ENCODE peak calls at places on chromosome 19, in seven cellular contexts. One of them, this sample, is unnamed.

GRCh38 chr19:19257836-19258588 is 15.1 kb downstream of the TM6SF2 start:
- DNase-seq in stomach: no peak
- DNase-seq in sigmoid colon: no peak
- DNase-seq in HepG2: no peak
- DNase-seq in esophagus muscularis mucosa: no peak
- DNase-seq in H1: no peak
- DNase-seq in K562: no peak
- DNase-seq in this sample: no peak

GRCh38 chr19:16737909-16738308 is 18.3 kb downstream of the NWD1 start:
- DNase-seq in stomach: no peak
- DNase-seq in sigmoid colon: no peak
- DNase-seq in HepG2: peak; percentile 10
- DNase-seq in esophagus muscularis mucosa: no peak
- DNase-seq in H1: no peak
- DNase-seq in K562: no peak
- DNase-seq in this sample: no peak

GRCh38 chr19:28468701-28469459 is 744.1 kb downstream of the UQCRFS1 start:
- DNase-seq in stomach: no peak
- DNase-seq in sigmoid colon: peak; percentile 64
- DNase-seq in HepG2: no peak
- DNase-seq in esophagus muscularis mucosa: no peak
- DNase-seq in H1: no peak
- DNase-seq in K562: no peak
- DNase-seq in this sample: no peak

GRCh38 chr19:58325623-58326022 is 1.2 kb upstream of the ZSCAN22 start:
- DNase-seq in stomach: no peak
- DNase-seq in sigmoid colon: no peak
- DNase-seq in HepG2: no peak
- DNase-seq in esophagus muscularis mucosa: no peak
- DNase-seq in H1: no peak
- DNase-seq in K562: no peak
- DNase-seq in this sample: no peak

GRCh38 chr19:29105629-29106352 is 107.2 kb downstream of the UQCRFS1 start:
- DNase-seq in stomach: no peak
- DNase-seq in sigmoid colon: no peak
- DNase-seq in HepG2: no peak
- DNase-seq in esophagus muscularis mucosa: no peak
- DNase-seq in H1: no peak
- DNase-seq in K562: no peak
- DNase-seq in this sample: no peak

GRCh38 chr19:17074628-17075034 is 621 bp downstream of the HAUS8 start:
- DNase-seq in stomach: no peak
- DNase-seq in sigmoid colon: no peak
- DNase-seq in HepG2: no peak
- DNase-seq in esophagus muscularis mucosa: no peak
- DNase-seq in H1: no peak
- DNase-seq in K562: no peak
- DNase-seq in this sample: no peak

GRCh38 chr19:31312004-31312403 is 37.2 kb downstream of the TSHZ3 start:
- DNase-seq in stomach: no peak
- DNase-seq in sigmoid colon: peak; percentile 68
- DNase-seq in HepG2: no peak
- DNase-seq in esophagus muscularis mucosa: no peak
- DNase-seq in H1: no peak
- DNase-seq in K562: no peak
- DNase-seq in this sample: no peak

GRCh38 chr19:39038098-39038497 is 5.7 kb upstream of the FBXO27 start:
- DNase-seq in stomach: peak; percentile 58
- DNase-seq in sigmoid colon: no peak
- DNase-seq in HepG2: peak; percentile 61
- DNase-seq in esophagus muscularis mucosa: no peak
- DNase-seq in H1: peak; percentile 67
- DNase-seq in K562: peak; percentile 78
- DNase-seq in this sample: no peak

GRCh38 chr19:29645911-29646310 is 19.4 kb upstream of the PLEKHF1 start:
- DNase-seq in stomach: peak; percentile 77
- DNase-seq in sigmoid colon: no peak
- DNase-seq in HepG2: peak; percentile 27
- DNase-seq in esophagus muscularis mucosa: no peak
- DNase-seq in H1: no peak
- DNase-seq in K562: no peak
- DNase-seq in this sample: no peak

GRCh38 chr19:685457-685931 is 9.3 kb downstream of the FSTL3 start:
- DNase-seq in stomach: no peak
- DNase-seq in sigmoid colon: no peak
- DNase-seq in HepG2: no peak
- DNase-seq in esophagus muscularis mucosa: no peak
- DNase-seq in H1: no peak
- DNase-seq in K562: no peak
- DNase-seq in this sample: no peak

GRCh38 chr19:44163789-44164188 is 1.1 kb upstream of the ZNF226 start:
- DNase-seq in stomach: no peak
- DNase-seq in sigmoid colon: no peak
- DNase-seq in HepG2: no peak
- DNase-seq in esophagus muscularis mucosa: no peak
- DNase-seq in H1: no peak
- DNase-seq in K562: no peak
- DNase-seq in this sample: no peak

GRCh38 chr19:30781519-30781918 is 409.3 kb downstream of the ZNF536 start:
- DNase-seq in stomach: no peak
- DNase-seq in sigmoid colon: no peak
- DNase-seq in HepG2: no peak
- DNase-seq in esophagus muscularis mucosa: peak; percentile 80
- DNase-seq in H1: no peak
- DNase-seq in K562: no peak
- DNase-seq in this sample: no peak

GRCh38 chr19:39144487-39145071 is 19.0 kb downstream of the PAK4 start:
- DNase-seq in stomach: no peak
- DNase-seq in sigmoid colon: no peak
- DNase-seq in HepG2: no peak
- DNase-seq in esophagus muscularis mucosa: no peak
- DNase-seq in H1: no peak
- DNase-seq in K562: no peak
- DNase-seq in this sample: no peak

GRCh38 chr19:533485-534058 is 2.0 kb downstream of the CDC34 start:
- DNase-seq in stomach: no peak
- DNase-seq in sigmoid colon: peak; percentile 67
- DNase-seq in HepG2: no peak
- DNase-seq in esophagus muscularis mucosa: no peak
- DNase-seq in H1: no peak
- DNase-seq in K562: no peak
- DNase-seq in this sample: no peak

GRCh38 chr19:52533901-52534300 is 6.4 kb downstream of the ZNF808 start:
- DNase-seq in stomach: no peak
- DNase-seq in sigmoid colon: no peak
- DNase-seq in HepG2: no peak
- DNase-seq in esophagus muscularis mucosa: no peak
- DNase-seq in H1: no peak
- DNase-seq in K562: no peak
- DNase-seq in this sample: no peak

GRCh38 chr19:42254083-42254849 is 662 bp downstream of the ERF start:
- DNase-seq in stomach: peak; percentile 79
- DNase-seq in sigmoid colon: peak; percentile 91
- DNase-seq in HepG2: peak; percentile 76
- DNase-seq in esophagus muscularis mucosa: peak; percentile 96
- DNase-seq in H1: peak; percentile 83
- DNase-seq in K562: peak; percentile 81
- DNase-seq in this sample: peak; percentile 79

GRCh38 chr19:47428177-47428894 is 9.0 kb upstream of the MEIS3 start:
- DNase-seq in stomach: peak; percentile 73
- DNase-seq in sigmoid colon: peak; percentile 96
- DNase-seq in HepG2: peak; percentile 54
- DNase-seq in esophagus muscularis mucosa: peak; percentile 95
- DNase-seq in H1: peak; percentile 96
- DNase-seq in K562: peak; percentile 96
- DNase-seq in this sample: peak; percentile 73

GRCh38 chr19:47432091-47432490 is 12.8 kb upstream of the MEIS3 start:
- DNase-seq in stomach: no peak
- DNase-seq in sigmoid colon: no peak
- DNase-seq in HepG2: no peak
- DNase-seq in esophagus muscularis mucosa: no peak
- DNase-seq in H1: no peak
- DNase-seq in K562: no peak
- DNase-seq in this sample: no peak

GRCh38 chr19:47429140-47429793 is 9.9 kb upstream of the MEIS3 start:
- DNase-seq in stomach: no peak
- DNase-seq in sigmoid colon: no peak
- DNase-seq in HepG2: no peak
- DNase-seq in esophagus muscularis mucosa: no peak
- DNase-seq in H1: peak; percentile 72
- DNase-seq in K562: no peak
- DNase-seq in this sample: no peak

GRCh38 chr19:47432499-47432898 is 13.2 kb upstream of the MEIS3 start:
- DNase-seq in stomach: no peak
- DNase-seq in sigmoid colon: no peak
- DNase-seq in HepG2: no peak
- DNase-seq in esophagus muscularis mucosa: no peak
- DNase-seq in H1: no peak
- DNase-seq in K562: no peak
- DNase-seq in this sample: no peak

DNA sequence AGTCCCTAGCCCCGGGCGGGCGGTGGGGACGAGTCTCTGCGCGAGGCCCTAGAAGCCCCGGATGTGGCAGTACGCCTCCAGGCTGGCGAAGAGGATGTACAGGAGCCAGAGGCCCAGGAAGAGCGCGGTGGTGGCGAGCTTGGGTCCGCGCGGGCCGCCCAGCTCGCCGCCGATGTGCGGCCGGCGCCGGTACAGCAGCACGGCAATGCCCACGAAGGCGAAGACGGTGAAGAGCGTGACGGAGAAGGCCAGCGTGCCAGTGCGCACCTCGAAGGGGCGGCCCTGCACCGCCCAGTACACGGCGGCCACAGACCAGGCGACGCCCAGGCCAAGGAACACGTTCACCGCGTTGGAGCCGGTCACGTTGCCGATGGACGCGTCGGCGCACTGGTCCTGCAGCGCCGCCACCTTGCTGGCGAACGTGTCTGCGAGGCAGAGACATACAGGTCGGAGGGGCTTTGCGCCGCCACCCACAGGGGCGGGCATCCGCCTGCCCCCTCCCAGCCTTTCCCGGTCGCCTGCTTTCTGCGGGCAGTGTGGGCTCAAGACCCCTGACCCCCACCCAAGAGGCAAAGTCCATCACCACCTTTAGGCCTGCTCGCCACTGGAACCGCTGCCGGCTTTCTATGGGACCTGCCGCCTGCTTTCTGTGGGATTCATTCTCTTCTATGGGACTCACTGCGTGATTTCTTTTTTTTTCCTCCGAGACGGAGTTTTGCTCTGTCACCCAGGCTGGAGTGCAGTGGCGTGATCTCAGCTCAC is 10.9 kb upstream of the MEIS3 start:
- DNase-seq in stomach: peak; percentile 53
- DNase-seq in sigmoid colon: no peak
- DNase-seq in HepG2: no peak
- DNase-seq in esophagus muscularis mucosa: no peak
- DNase-seq in H1: peak; percentile 78
- DNase-seq in K562: no peak
- DNase-seq in this sample: no peak
- TF ChIP-seq EP300 in stomach: no peak
- TF ChIP-seq EP300 in sigmoid colon: no peak
- TF ChIP-seq EP300 in HepG2: no peak
- TF ChIP-seq EP300 in esophagus muscularis mucosa: no peak
- TF ChIP-seq EP300 in H1: no peak
- TF ChIP-seq EP300 in K562: no peak
- TF ChIP-seq EP300 in this sample: no peak

DNA sequence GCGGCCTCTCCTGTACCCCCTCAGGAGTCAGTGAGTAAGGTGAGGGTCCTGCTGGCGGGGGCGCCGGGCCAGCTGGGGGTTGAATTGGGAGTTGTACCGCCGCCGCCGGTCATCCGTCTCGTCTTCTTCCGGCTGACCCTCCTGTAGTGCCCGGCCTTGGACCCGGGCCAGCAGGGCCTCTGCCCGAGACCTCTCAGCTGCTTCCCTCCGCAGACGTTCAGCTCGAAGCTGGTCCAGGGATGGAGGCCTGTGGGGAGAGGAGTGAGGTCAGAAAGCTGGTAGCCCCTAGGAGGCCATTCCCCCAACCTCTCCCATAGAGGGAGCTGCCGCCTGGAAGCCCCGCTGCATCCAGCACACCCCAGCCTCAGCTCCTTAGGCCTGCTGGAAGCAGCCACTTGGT is 3.8 kb downstream of the LENG1 start:
- DNase-seq in stomach: no peak
- DNase-seq in sigmoid colon: no peak
- DNase-seq in HepG2: no peak
- DNase-seq in esophagus muscularis mucosa: no peak
- DNase-seq in H1: no peak
- DNase-seq in K562: no peak
- DNase-seq in this sample: no peak
- H3K36me3 ChIP-seq in stomach: peaks cover 72% of the 10 kb centered on the region
- H3K36me3 ChIP-seq in sigmoid colon: peaks cover 76% of the 10 kb centered on the region
- H3K36me3 ChIP-seq in HepG2: peaks cover 24% of the 10 kb centered on the region
- H3K36me3 ChIP-seq in esophagus muscularis mucosa: peaks cover 77% of the 10 kb centered on the region
- H3K36me3 ChIP-seq in H1: peaks cover 51% of the 10 kb centered on the region
- H3K36me3 ChIP-seq in K562: peaks cover 74% of the 10 kb centered on the region
- H3K36me3 ChIP-seq in this sample: peaks cover 77% of the 10 kb centered on the region

DNA sequence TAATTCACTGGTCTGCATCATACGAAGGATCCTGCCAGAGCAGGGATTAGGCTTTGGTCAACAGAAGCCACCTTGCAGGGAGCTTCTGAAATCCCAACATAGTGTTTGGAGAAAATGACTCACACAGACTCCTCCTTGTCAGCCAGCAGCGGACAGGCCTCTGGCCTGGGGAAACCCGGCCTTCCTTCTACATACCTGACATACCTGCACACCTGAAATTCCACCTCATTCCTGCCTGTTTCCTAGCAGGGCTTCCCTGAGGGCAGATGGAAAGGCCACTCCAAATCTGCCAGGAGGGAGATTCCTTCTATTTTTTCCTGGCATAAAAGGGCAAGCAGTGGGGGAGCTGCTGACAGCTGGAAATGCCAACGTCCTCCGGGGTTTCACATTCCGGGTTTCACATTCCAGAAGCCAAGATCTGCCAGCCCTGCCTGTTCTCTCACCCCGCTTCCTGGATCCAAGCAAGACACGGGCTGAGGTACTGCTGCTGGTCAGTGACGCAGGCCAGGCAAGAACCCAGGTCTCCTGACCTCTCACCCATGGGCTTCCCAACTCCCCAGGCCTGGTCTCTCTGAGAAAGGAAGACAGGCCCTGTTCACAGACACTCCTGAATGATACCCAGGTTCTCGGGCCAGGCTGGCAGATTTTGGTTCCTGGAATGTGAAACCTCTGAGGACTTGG is 18.2 kb upstream of the IGFL1 start:
- DNase-seq in stomach: peak; percentile 53
- DNase-seq in sigmoid colon: no peak
- DNase-seq in HepG2: no peak
- DNase-seq in esophagus muscularis mucosa: no peak
- DNase-seq in H1: peak; percentile 55
- DNase-seq in K562: no peak
- DNase-seq in this sample: no peak
- TF ChIP-seq EP300 in stomach: no peak
- TF ChIP-seq EP300 in sigmoid colon: no peak
- TF ChIP-seq EP300 in HepG2: no peak
- TF ChIP-seq EP300 in esophagus muscularis mucosa: no peak
- TF ChIP-seq EP300 in H1: peak; percentile 82
- TF ChIP-seq EP300 in K562: no peak
- TF ChIP-seq EP300 in this sample: no peak

DNA sequence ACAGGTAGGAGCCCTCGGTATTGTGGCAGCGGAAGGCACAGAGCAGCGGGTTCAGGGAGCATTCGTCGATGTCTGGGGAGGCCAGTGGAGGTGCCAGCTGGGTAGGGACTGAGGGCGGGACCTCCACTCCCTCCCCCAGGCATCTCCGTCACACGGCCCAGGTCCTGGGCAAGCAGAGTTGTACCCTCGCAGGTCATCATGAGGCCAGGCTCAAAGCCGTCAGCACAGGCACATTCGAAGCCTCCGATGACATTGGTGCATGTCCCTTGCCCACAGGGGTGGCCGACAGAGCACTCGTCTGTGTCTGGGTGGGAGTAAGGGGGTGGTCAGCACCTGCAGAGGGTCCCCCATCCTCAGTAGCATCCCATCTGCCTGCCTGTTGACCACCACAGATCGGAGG is 35.3 kb downstream of the CCL25 start:
- DNase-seq in stomach: no peak
- DNase-seq in sigmoid colon: no peak
- DNase-seq in HepG2: no peak
- DNase-seq in esophagus muscularis mucosa: no peak
- DNase-seq in H1: no peak
- DNase-seq in K562: no peak
- DNase-seq in this sample: no peak
- H3K36me3 ChIP-seq in stomach: no peaks in the 10 kb centered on the region
- H3K36me3 ChIP-seq in sigmoid colon: no peaks in the 10 kb centered on the region
- H3K36me3 ChIP-seq in HepG2: no peaks in the 10 kb centered on the region
- H3K36me3 ChIP-seq in esophagus muscularis mucosa: no peaks in the 10 kb centered on the region
- H3K36me3 ChIP-seq in H1: peaks cover 29% of the 10 kb centered on the region
- H3K36me3 ChIP-seq in K562: no peaks in the 10 kb centered on the region
- H3K36me3 ChIP-seq in this sample: no peaks in the 10 kb centered on the region

This sample was measured in tibial nerve.